ENCODE peak calls at places on chromosomes 3 and 15, in four cellular contexts. One of them, this sample, is unnamed.

GRCh38 chr15:98727115-98728040 is 79.0 kb downstream of the IGF1R start:
- DNase-seq in heart left ventricle: peak; percentile 93
- DNase-seq in MM.1S: no peak
- DNase-seq in HL-60: no peak
- DNase-seq in this sample: no peak

GRCh38 chr15:38479286-38479685 is 25.4 kb downstream of the FAM98B start:
- DNase-seq in heart left ventricle: no peak
- DNase-seq in MM.1S: no peak
- DNase-seq in HL-60: no peak
- DNase-seq in this sample: no peak

GRCh38 chr3:108599677-108600409 is 10.3 kb downstream of the DZIP3 start:
- DNase-seq in heart left ventricle: no peak
- DNase-seq in HL-60: no peak
- DNase-seq in MM.1S: no peak
- DNase-seq in this sample: no peak

GRCh38 chr3:18111702-18112311 is 313.3 kb downstream of the SATB1 start:
- DNase-seq in HL-60: no peak
- DNase-seq in heart left ventricle: no peak
- DNase-seq in MM.1S: peak; percentile 76
- DNase-seq in this sample: peak; percentile 73

GRCh38 chr3:41234823-41235722 is 35.8 kb downstream of the CTNNB1 start:
- DNase-seq in heart left ventricle: no peak
- DNase-seq in HL-60: no peak
- DNase-seq in MM.1S: no peak
- DNase-seq in this sample: no peak

GRCh38 chr15:56042523-56042922 is 49.1 kb upstream of the NEDD4 start:
- DNase-seq in MM.1S: no peak
- DNase-seq in HL-60: no peak
- DNase-seq in heart left ventricle: no peak
- DNase-seq in this sample: no peak

GRCh38 chr3:27521179-27521871 is 37.1 kb upstream of the SLC4A7 start:
- DNase-seq in MM.1S: no peak
- DNase-seq in HL-60: peak; percentile 82
- DNase-seq in heart left ventricle: peak; percentile 41
- DNase-seq in this sample: no peak

GRCh38 chr15:49279481-49280186 is 109.6 kb downstream of the GALK2 start:
- DNase-seq in heart left ventricle: no peak
- DNase-seq in MM.1S: peak; percentile 69
- DNase-seq in HL-60: no peak
- DNase-seq in this sample: no peak

GRCh38 chr15:77187751-77188464 is 117.0 kb upstream of the TSPAN3 start:
- DNase-seq in MM.1S: peak; percentile 73
- DNase-seq in HL-60: peak; percentile 38
- DNase-seq in heart left ventricle: peak; percentile 50
- DNase-seq in this sample: no peak

GRCh38 chr3:119880966-119881365 is 99.1 kb downstream of the NR1I2 start:
- DNase-seq in MM.1S: no peak
- DNase-seq in heart left ventricle: no peak
- DNase-seq in HL-60: no peak
- DNase-seq in this sample: no peak

GRCh38 chr15:43903864-43904290 is 77.1 kb downstream of the WDR76 start:
- DNase-seq in HL-60: peak; percentile 37
- DNase-seq in MM.1S: peak; percentile 63
- DNase-seq in heart left ventricle: no peak
- DNase-seq in this sample: peak; percentile 82

GRCh38 chr3:104198136-104198535 is 1168.6 kb upstream of the ALCAM start:
- DNase-seq in heart left ventricle: no peak
- DNase-seq in HL-60: no peak
- DNase-seq in MM.1S: no peak
- DNase-seq in this sample: no peak

GRCh38 chr3:51024765-51025681 is 350.3 kb downstream of the DOCK3 start:
- DNase-seq in heart left ventricle: no peak
- DNase-seq in MM.1S: peak; percentile 91
- DNase-seq in HL-60: no peak
- DNase-seq in this sample: no peak

GRCh38 chr3:23601020-23601822 is 204.5 kb upstream of the UBE2E1 start:
- DNase-seq in heart left ventricle: no peak
- DNase-seq in HL-60: no peak
- DNase-seq in MM.1S: no peak
- DNase-seq in this sample: no peak

GRCh38 chr3:141279074-141279945 is 47.7 kb downstream of the PXYLP1 start:
- DNase-seq in HL-60: no peak
- DNase-seq in MM.1S: peak; percentile 24
- DNase-seq in heart left ventricle: no peak
- DNase-seq in this sample: no peak

GRCh38 chr3:22496641-22497040 is 706.5 kb upstream of the UBE2E2 start:
- DNase-seq in HL-60: no peak
- DNase-seq in heart left ventricle: no peak
- DNase-seq in MM.1S: no peak
- DNase-seq in this sample: no peak

GRCh38 chr3:22491326-22491725 is 711.8 kb upstream of the UBE2E2 start:
- DNase-seq in MM.1S: no peak
- DNase-seq in heart left ventricle: no peak
- DNase-seq in HL-60: no peak
- DNase-seq in this sample: no peak

GRCh38 chr3:22492342-22492741 is 710.8 kb upstream of the UBE2E2 start:
- DNase-seq in heart left ventricle: no peak
- DNase-seq in MM.1S: no peak
- DNase-seq in HL-60: no peak
- DNase-seq in this sample: no peak

GRCh38 chr3:22495826-22496225 is 707.3 kb upstream of the UBE2E2 start:
- DNase-seq in heart left ventricle: no peak
- DNase-seq in MM.1S: no peak
- DNase-seq in HL-60: no peak
- DNase-seq in this sample: no peak

GRCh38 chr3:22495241-22495640 is 707.9 kb upstream of the UBE2E2 start:
- DNase-seq in MM.1S: no peak
- DNase-seq in heart left ventricle: no peak
- DNase-seq in HL-60: no peak
- DNase-seq in this sample: no peak
- H3K4me3 ChIP-seq in MM.1S: no peak overlapping the region
- H3K4me3 ChIP-seq in heart left ventricle: no peak overlapping the region
- H3K4me3 ChIP-seq in HL-60: no peak overlapping the region
- H3K4me3 ChIP-seq in this sample: no peak overlapping the region

DNA sequence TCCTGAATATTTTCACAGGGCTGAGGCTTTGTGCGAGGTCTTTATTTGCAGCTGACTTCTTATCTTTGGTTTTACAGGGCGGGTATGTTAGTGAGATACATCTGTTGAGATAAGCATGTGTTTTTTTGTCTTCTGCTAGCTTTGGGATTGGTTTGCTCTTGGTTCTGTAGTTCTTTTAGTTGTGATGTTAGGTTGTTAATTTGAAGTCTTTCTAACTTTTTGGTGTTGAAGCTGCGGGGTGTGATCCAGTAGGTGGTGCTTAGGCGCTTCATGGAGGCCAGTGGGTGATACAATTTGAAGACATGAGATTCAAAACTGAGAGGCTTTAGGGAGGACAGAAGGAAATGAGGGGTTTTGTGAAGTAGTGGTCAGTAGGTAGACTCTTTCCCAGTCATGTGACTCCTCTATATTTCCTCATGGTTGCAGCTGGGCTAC is 68.0 kb upstream of the TNFSF10 start:
- DNase-seq in heart left ventricle: no peak
- DNase-seq in HL-60: no peak
- DNase-seq in MM.1S: no peak
- DNase-seq in this sample: no peak
- H3K27ac ChIP-seq in heart left ventricle: no peak overlapping the region
- H3K27ac ChIP-seq in HL-60: no peak overlapping the region
- H3K27ac ChIP-seq in MM.1S: no peak overlapping the region
- H3K27ac ChIP-seq in this sample: no peak overlapping the region

GRCh38 chr3:107461721-107462120 is 61.0 kb upstream of the BBX start:
- DNase-seq in heart left ventricle: no peak
- DNase-seq in MM.1S: no peak
- DNase-seq in HL-60: no peak
- DNase-seq in this sample: peak; percentile 12
- H3K4me3 ChIP-seq in heart left ventricle: no peak overlapping the region
- H3K4me3 ChIP-seq in MM.1S: no peak overlapping the region
- H3K4me3 ChIP-seq in HL-60: no peak overlapping the region
- H3K4me3 ChIP-seq in this sample: no peak overlapping the region

GRCh38 chr15:74992619-74993018 is 2.7 kb upstream of the SCAMP5 start:
- DNase-seq in MM.1S: no peak
- DNase-seq in heart left ventricle: no peak
- DNase-seq in HL-60: no peak
- DNase-seq in this sample: no peak

GRCh38 chr15:74995182-74995778 is at the start of gene SCAMP5:
- DNase-seq in MM.1S: peak; percentile 98
- DNase-seq in heart left ventricle: peak; percentile 95
- DNase-seq in HL-60: peak; percentile 95
- DNase-seq in this sample: peak; percentile 98

GRCh38 chr15:74994685-74995084 is 678 bp upstream of the SCAMP5 start:
- DNase-seq in MM.1S: no peak
- DNase-seq in HL-60: no peak
- DNase-seq in heart left ventricle: no peak
- DNase-seq in this sample: no peak

GRCh38 chr15:74995779-74996765 is 709 bp downstream of the SCAMP5 start:
- DNase-seq in HL-60: no peak
- DNase-seq in heart left ventricle: peak; percentile 30
- DNase-seq in MM.1S: no peak
- DNase-seq in this sample: peak; percentile 78

DNA sequence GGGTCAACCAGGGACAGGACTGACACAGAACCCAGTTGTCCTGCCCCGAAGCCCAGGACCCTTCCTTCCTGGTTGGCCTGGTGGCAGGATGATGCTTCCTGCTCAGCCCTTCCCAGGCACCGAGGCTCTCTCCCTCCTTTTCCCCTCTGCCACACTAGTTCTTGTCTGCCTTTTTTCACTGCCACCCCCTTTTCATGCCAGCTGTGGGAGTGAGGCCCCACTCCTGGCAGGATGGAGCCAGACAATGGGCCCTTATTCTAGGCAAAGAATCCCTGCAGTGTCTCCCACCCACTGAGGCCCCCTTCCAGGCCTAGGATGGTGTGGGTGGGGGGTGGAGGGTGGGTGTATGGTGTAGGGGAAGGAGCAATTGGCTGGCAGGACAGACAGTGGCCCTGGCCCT is 1.1 kb upstream of the SCAMP5 start:
- DNase-seq in heart left ventricle: no peak
- DNase-seq in MM.1S: no peak
- DNase-seq in HL-60: no peak
- DNase-seq in this sample: no peak
- H3K27ac ChIP-seq in heart left ventricle: no peak overlapping the region
- H3K27ac ChIP-seq in MM.1S: no peak overlapping the region
- H3K27ac ChIP-seq in HL-60: no peak overlapping the region
- H3K27ac ChIP-seq in this sample: no peak overlapping the region

GRCh38 chr3:195847061-195847950 is 35.6 kb upstream of the MUC4 start:
- DNase-seq in heart left ventricle: peak; percentile 21
- DNase-seq in MM.1S: no peak
- DNase-seq in HL-60: no peak
- DNase-seq in this sample: no peak

GRCh38 chr3:195849322-195850074 is 37.8 kb upstream of the MUC4 start:
- DNase-seq in HL-60: peak; percentile 24
- DNase-seq in MM.1S: no peak
- DNase-seq in heart left ventricle: peak; percentile 20
- DNase-seq in this sample: peak; percentile 44

GRCh38 chr3:195853036-195853435 is 41.3 kb upstream of the MUC4 start:
- DNase-seq in MM.1S: no peak
- DNase-seq in heart left ventricle: no peak
- DNase-seq in HL-60: no peak
- DNase-seq in this sample: no peak

GRCh38 chr3:195853930-195854478 is 42.3 kb upstream of the MUC4 start:
- DNase-seq in heart left ventricle: no peak
- DNase-seq in HL-60: no peak
- DNase-seq in MM.1S: no peak
- DNase-seq in this sample: no peak

DNA sequence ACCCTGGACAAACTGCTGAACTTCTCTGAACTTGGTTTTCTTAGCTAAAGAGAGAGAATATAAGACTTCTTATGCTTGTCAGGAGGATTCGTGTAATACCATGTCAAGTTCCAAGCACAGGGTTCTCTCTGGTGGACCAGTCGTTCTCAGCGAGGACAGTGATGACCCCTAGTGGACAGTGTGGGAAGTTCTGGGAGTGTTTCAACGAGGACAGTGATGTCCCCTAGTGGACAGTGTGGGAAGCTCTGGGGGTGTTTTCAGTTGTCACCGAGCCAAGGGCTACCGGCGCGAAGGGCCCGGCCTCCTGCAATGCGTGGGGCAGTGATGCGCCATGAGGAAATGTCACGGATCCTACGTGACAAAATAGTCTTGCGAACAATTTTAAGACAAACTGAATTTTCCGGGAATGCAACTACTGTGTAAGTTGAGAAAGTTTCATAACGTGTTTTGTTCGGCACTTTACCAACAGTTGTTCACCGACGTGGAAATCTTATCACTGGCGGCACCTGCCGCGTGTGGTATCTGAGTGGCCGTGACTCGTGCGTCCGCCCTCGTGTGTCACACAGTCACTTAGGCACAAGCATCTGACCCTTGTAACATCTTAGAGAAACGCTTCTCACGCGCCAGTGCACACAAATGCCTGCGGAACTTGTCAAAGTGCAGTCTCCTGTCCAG is 39.3 kb upstream of the MUC4 start:
- DNase-seq in HL-60: peak; percentile 86
- DNase-seq in MM.1S: peak; percentile 94
- DNase-seq in heart left ventricle: peak; percentile 86
- DNase-seq in this sample: peak; percentile 77
- H3K4me3 ChIP-seq in HL-60: no peak overlapping the region
- H3K4me3 ChIP-seq in MM.1S: peak overlapping the region; percentile 13
- H3K4me3 ChIP-seq in heart left ventricle: peak overlapping the region; percentile 23
- H3K4me3 ChIP-seq in this sample: no peak overlapping the region

DNA sequence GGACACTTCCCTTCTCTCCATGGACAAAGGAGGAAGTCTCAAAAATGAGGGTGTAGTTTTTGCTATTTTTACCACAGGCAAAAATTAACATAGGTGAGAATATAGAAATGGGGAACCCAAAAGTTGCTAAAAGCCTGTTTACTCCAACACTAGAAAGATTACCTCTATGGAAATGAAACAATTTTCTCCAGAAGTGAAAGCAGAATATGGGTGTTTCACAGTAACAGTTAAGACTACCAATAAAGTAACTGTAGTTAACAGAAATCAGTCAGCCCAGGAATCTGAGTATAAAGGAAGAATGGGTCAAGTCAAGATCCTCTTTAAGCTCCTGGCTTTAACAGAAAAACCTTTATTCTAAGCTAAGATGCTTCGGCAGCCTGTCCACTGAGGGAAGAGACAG is 9.3 kb downstream of the TRA2B start:
- DNase-seq in MM.1S: no peak
- DNase-seq in heart left ventricle: no peak
- DNase-seq in HL-60: no peak
- DNase-seq in this sample: no peak
- H3K27ac ChIP-seq in MM.1S: no peak overlapping the region
- H3K27ac ChIP-seq in heart left ventricle: no peak overlapping the region
- H3K27ac ChIP-seq in HL-60: no peak overlapping the region
- H3K27ac ChIP-seq in this sample: no peak overlapping the region

DNA sequence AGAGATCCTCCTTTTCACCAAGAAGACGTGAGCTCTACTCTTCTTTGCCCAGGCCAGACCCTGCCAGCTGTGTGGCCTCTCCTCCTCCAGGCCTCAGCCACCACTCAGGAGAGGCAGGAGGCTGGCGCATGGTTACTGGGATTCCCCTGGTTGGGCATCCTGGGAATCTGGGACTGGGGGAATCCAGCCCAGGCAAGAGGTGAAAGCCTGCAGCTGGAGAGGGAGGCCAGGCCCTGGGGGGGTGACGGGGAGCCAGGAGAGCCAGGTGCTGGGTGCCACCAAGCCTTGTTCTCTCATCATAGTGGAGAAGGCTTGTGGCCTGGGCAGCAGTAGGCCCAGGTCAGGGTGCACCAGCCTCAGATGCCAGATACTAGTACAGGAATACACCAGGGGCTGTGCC is 6.2 kb downstream of the CCDC9B start:
- DNase-seq in heart left ventricle: no peak
- DNase-seq in HL-60: no peak
- DNase-seq in MM.1S: no peak
- DNase-seq in this sample: no peak
- H3K4me3 ChIP-seq in heart left ventricle: no peak overlapping the region
- H3K4me3 ChIP-seq in HL-60: no peak overlapping the region
- H3K4me3 ChIP-seq in MM.1S: no peak overlapping the region
- H3K4me3 ChIP-seq in this sample: no peak overlapping the region